ENCODE peak calls at places on chromosomes 11 and 22, in four cellular contexts. One of them, this sample, is unnamed.

GRCh38 chr11:96235725-96236124 is 107.3 kb downstream of the MAML2 start:
- ATAC-seq in stimulated activated effector memory CD8-positive, alpha-beta T cell treated with anti-CD3 and anti-CD28 coated beads, Interleukin-12 subunit alpha, Interleukin-12 subunit beta, amount 100 ng/mL, for 72 hours: peak
- ATAC-seq in left cardiac atrium: no peak
- ATAC-seq in A549: no peak
- ATAC-seq in this sample: peak

GRCh38 chr11:129618046-129618569 is 197.5 kb upstream of the TMEM45B start:
- ATAC-seq in stimulated activated effector memory CD8-positive, alpha-beta T cell treated with anti-CD3 and anti-CD28 coated beads, Interleukin-12 subunit alpha, Interleukin-12 subunit beta, amount 100 ng/mL, for 72 hours: no peak
- ATAC-seq in left cardiac atrium: no peak
- ATAC-seq in A549: no peak
- ATAC-seq in this sample: no peak

GRCh38 chr11:106668147-106668546 is 350.1 kb downstream of the GUCY1A2 start:
- ATAC-seq in stimulated activated effector memory CD8-positive, alpha-beta T cell treated with anti-CD3 and anti-CD28 coated beads, Interleukin-12 subunit alpha, Interleukin-12 subunit beta, amount 100 ng/mL, for 72 hours: no peak
- ATAC-seq in left cardiac atrium: no peak
- ATAC-seq in A549: no peak
- ATAC-seq in this sample: no peak

GRCh38 chr11:113014262-113014661 is 53.0 kb downstream of the NCAM1 start:
- ATAC-seq in stimulated activated effector memory CD8-positive, alpha-beta T cell treated with anti-CD3 and anti-CD28 coated beads, Interleukin-12 subunit alpha, Interleukin-12 subunit beta, amount 100 ng/mL, for 72 hours: no peak
- ATAC-seq in left cardiac atrium: peak
- ATAC-seq in A549: no peak
- ATAC-seq in this sample: no peak

GRCh38 chr11:84408946-84409411 is 1122.8 kb upstream of the CCDC90B start:
- ATAC-seq in stimulated activated effector memory CD8-positive, alpha-beta T cell treated with anti-CD3 and anti-CD28 coated beads, Interleukin-12 subunit alpha, Interleukin-12 subunit beta, amount 100 ng/mL, for 72 hours: no peak
- ATAC-seq in left cardiac atrium: peak
- ATAC-seq in A549: no peak
- ATAC-seq in this sample: no peak

GRCh38 chr11:19698493-19699292 is 13.9 kb upstream of the NAV2 start:
- ATAC-seq in stimulated activated effector memory CD8-positive, alpha-beta T cell treated with anti-CD3 and anti-CD28 coated beads, Interleukin-12 subunit alpha, Interleukin-12 subunit beta, amount 100 ng/mL, for 72 hours: no peak
- ATAC-seq in left cardiac atrium: peak
- ATAC-seq in A549: no peak
- ATAC-seq in this sample: no peak

GRCh38 chr11:33699515-33700424 is 856 bp downstream of the C11orf91 start:
- ATAC-seq in stimulated activated effector memory CD8-positive, alpha-beta T cell treated with anti-CD3 and anti-CD28 coated beads, Interleukin-12 subunit alpha, Interleukin-12 subunit beta, amount 100 ng/mL, for 72 hours: no peak
- ATAC-seq in left cardiac atrium: peak
- ATAC-seq in A549: peak
- ATAC-seq in this sample: no peak

GRCh38 chr22:49119551-49119952 is 708.1 kb downstream of the BRD1 start:
- ATAC-seq in stimulated activated effector memory CD8-positive, alpha-beta T cell treated with anti-CD3 and anti-CD28 coated beads, Interleukin-12 subunit alpha, Interleukin-12 subunit beta, amount 100 ng/mL, for 72 hours: no peak
- ATAC-seq in left cardiac atrium: peak
- ATAC-seq in A549: no peak
- ATAC-seq in this sample: no peak

GRCh38 chr11:88229303-88229702 is 54.1 kb upstream of the RAB38 start:
- ATAC-seq in stimulated activated effector memory CD8-positive, alpha-beta T cell treated with anti-CD3 and anti-CD28 coated beads, Interleukin-12 subunit alpha, Interleukin-12 subunit beta, amount 100 ng/mL, for 72 hours: no peak
- ATAC-seq in left cardiac atrium: no peak
- ATAC-seq in A549: no peak
- ATAC-seq in this sample: no peak

This sample was measured in activated T-helper 17 cell treated with anti-CD3 and anti-CD28 coated beads, Interleukin-2, amount 50 U/mL, for 72 hours.